ENCODE peak calls at places on chromosomes 4 and X, in ten cellular contexts. O is uterus; R is body of pancreas; N is SK-N-MC; X is RWPE2; E is CD8-positive, alpha-beta memory T cell; W is upper lobe of right lung; Q is naive thymus-derived CD4-positive, alpha-beta T cell; S is pancreas; U is lung. T is an unnamed sample.

GRCh38 chr4:119656342-119656741 is 27.7 kb upstream of the PDE5A start:
- DNase-seq in N (no peak), X (no peak), S (no peak), E (no peak), U (no peak), W (no peak), Q (no peak), O (no peak), R (no peak), T (no peak)

GRCh38 chr4:128461300-128462103 is 173.9 kb upstream of the PGRMC2 start:
- DNase-seq in Q (no peak), W (no peak), U (no peak), S (no peak), O (peak; percentile 29), R (peak; percentile 49), X (no peak), E (no peak), N (no peak), T (peak; percentile 82)

GRCh38 chr4:54482529-54482961 is 175.2 kb upstream of the KIT start:
- DNase-seq in R (no peak), X (no peak), N (no peak), O (no peak), S (no peak), U (no peak), Q (no peak), W (no peak), E (no peak), T (peak; percentile 1)

GRCh38 chr4:105145913-105146285 is 777 bp upstream of the TET2 start:
- DNase-seq in W (peak; percentile 75), X (no peak), S (no peak), E (peak; percentile 59), Q (peak; percentile 53), N (no peak), R (peak; percentile 15), U (peak; percentile 33), O (peak; percentile 24), T (no peak)

GRCh38 chr4:1332686-1333085 is 14.3 kb upstream of the UVSSA start:
- DNase-seq in U (no peak), Q (no peak), R (no peak), O (no peak), E (peak; percentile 44), N (no peak), W (no peak), X (no peak), S (no peak), T (no peak)

GRCh38 chr4:183347586-183347985 is 25.4 kb upstream of the CLDN24 start:
- DNase-seq in X (no peak), N (no peak), O (no peak), E (no peak), R (no peak), W (no peak), Q (no peak), S (no peak), U (no peak), T (peak; percentile 51)

GRCh38 chr4:6546681-6547447 is 28.1 kb upstream of the MAN2B2 start:
- DNase-seq in E (peak; percentile 59), N (peak; percentile 6), W (no peak), S (no peak), Q (peak; percentile 57), R (peak; percentile 39), O (no peak), X (no peak), U (peak; percentile 41), T (peak; percentile 80)

GRCh38 chr4:53601251-53601764 is 10.0 kb upstream of the LNX1 start:
- DNase-seq in E (no peak), W (no peak), N (no peak), U (no peak), S (peak; percentile 65), O (no peak), Q (no peak), R (peak; percentile 65), X (no peak), T (peak; percentile 29)

GRCh38 chrX:97639526-97639925 is 755.8 kb downstream of the RPA4 start:
- DNase-seq in N (no peak), R (no peak), X (no peak), W (no peak), E (no peak), S (no peak), O (no peak), U (no peak), Q (no peak), T (peak; percentile 37)

GRCh38 chr4:8228319-8229250 is 29.5 kb downstream of the SH3TC1 start:
- DNase-seq in U (peak; percentile 86), O (peak; percentile 58), W (peak; percentile 92), X (no peak), N (no peak), E (peak; percentile 85), S (peak; percentile 81), R (peak; percentile 95), Q (peak; percentile 67), T (no peak)

GRCh38 chr4:180333156-180333555 is 1910.0 kb upstream of the TENM3 start:
- DNase-seq in E (no peak), R (no peak), Q (no peak), X (no peak), U (no peak), O (no peak), W (no peak), N (no peak), S (no peak), T (no peak)

GRCh38 chr4:173685324-173685723 is 155.3 kb upstream of the HAND2 start:
- DNase-seq in W (no peak), S (no peak), R (no peak), Q (no peak), E (no peak), N (no peak), O (no peak), U (no peak), X (no peak), T (no peak)

GRCh38 chr4:8324640-8325239 is 55.2 kb downstream of the HTRA3 start:
- DNase-seq in N (no peak), S (no peak), E (no peak), W (peak; percentile 5), U (no peak), X (peak; percentile 33), O (no peak), R (no peak), Q (no peak), T (no peak)

GRCh38 chrX:119406739-119407138 is 7.6 kb downstream of the SLC25A43 start:
- DNase-seq in W (no peak), N (no peak), X (no peak), U (no peak), Q (no peak), R (no peak), S (no peak), O (no peak), E (no peak), T (no peak)

GRCh38 chrX:1330605-1331004 is 6.0 kb upstream of the IL3RA start:
- DNase-seq in N (no peak), U (no peak), O (no peak), W (no peak), Q (no peak), S (no peak), X (no peak), E (no peak), R (no peak), T (no peak)

DNA sequence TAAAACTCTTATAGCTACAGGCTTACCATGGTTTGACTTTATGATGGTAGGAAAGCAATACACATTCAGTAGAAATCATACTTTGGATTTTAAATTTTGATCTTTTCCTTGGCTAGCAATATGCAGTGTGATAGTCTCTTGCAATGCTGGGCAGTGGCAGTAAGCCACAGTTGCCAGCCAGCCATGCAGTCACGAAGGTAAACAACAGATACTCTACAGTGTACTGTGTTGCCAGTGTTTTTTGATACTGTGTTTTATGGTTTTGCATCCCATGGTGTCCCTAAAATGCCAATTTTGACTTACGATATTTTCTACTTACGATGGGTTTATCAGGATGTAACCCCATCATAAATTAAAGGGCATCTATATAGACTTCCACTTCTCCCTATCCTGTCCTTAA is 24.8 kb upstream of the KLF3 start:
- DNase-seq in O (no peak), E (no peak), U (no peak), X (no peak), W (no peak), S (no peak), R (no peak), Q (no peak), N (no peak), T (no peak)
- H3K9me3 ChIP-seq in O (no peaks in the 10 kb centered on the region), E (no peaks in the 10 kb centered on the region), U (no peaks in the 10 kb centered on the region), X (no peaks in the 10 kb centered on the region), W (no peaks in the 10 kb centered on the region), S (no peaks in the 10 kb centered on the region), R (no peaks in the 10 kb centered on the region), Q (no peaks in the 10 kb centered on the region), N (no peaks in the 10 kb centered on the region), T (no peaks in the 10 kb centered on the region)

DNA sequence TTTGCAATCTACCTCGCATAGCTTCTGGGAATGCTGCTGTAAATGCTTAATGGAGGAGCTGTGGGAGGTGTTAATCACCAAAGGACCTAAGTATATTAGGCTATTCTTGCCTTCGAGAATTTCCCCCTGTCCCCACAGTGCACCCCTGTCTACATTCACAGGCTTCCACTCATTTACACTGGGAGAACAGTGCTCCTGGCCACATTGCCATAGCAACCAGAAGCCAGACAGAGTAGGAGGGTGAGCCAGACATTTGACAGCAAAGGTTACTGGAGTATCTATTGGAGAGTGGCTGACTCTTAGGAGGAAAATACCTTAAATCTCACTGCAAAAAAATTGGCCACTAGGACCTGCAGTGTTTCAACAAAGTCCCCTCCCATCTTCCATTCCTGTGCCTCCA is 185.9 kb upstream of the PBDC1 start:
- DNase-seq in E (no peak), X (no peak), Q (no peak), W (no peak), O (no peak), N (no peak), S (no peak), U (no peak), R (no peak), T (no peak)
- H3K9me3 ChIP-seq in E (no peaks in the 10 kb centered on the region), X (no peaks in the 10 kb centered on the region), Q (no peaks in the 10 kb centered on the region), W (no peaks in the 10 kb centered on the region), O (no peaks in the 10 kb centered on the region), N (no peaks in the 10 kb centered on the region), S (no peaks in the 10 kb centered on the region), U (peaks cover 5% of the 10 kb centered on the region), R (no peaks in the 10 kb centered on the region), T (no peaks in the 10 kb centered on the region)

DNA sequence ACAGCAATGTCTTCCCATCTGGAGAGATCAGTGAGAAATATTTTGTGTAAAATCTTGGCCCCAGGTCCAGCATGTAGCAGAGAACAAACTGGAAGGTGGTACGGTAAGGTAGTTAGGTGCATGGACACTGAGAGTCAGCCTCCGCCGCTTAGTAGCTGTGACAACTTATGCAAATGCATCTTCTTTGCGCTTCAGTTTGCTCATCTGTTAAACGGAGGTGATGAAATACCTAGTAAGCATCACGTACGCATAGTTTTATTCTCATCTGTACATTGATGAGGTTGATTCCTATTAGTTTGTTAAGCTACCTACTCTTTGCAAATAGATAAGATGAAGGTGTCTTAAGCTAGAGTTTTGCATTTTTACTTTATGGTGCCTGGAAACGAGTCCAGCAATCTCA is 80.0 kb upstream of the MSX1 start:
- DNase-seq in R (no peak), Q (no peak), W (no peak), E (no peak), N (no peak), U (no peak), O (no peak), X (no peak), S (no peak), T (no peak)
- H3K9me3 ChIP-seq in R (no peaks in the 10 kb centered on the region), Q (no peaks in the 10 kb centered on the region), W (no peaks in the 10 kb centered on the region), E (no peaks in the 10 kb centered on the region), N (no peaks in the 10 kb centered on the region), U (peaks cover 9% of the 10 kb centered on the region), O (no peaks in the 10 kb centered on the region), X (no peaks in the 10 kb centered on the region), S (no peaks in the 10 kb centered on the region), T (no peaks in the 10 kb centered on the region)

DNA sequence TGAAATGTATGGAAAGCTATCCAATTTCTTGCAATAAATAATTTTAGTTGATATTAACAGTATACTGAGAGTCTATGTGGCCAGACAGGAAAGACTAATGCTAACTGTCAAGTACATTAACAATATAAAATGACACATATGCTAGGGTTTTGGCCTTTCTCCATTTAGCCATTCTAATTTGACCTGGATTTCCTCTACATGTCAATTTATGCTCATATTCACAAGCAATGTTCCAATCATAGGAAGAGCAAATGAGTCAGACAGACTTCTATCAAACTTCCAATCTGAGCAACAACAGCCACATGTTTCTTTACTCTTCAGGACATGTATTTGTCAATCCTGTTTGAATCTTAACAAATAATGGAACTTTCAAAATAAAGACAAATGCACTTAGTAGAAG is 53.6 kb downstream of the CORIN start:
- DNase-seq in Q (no peak), S (no peak), W (no peak), N (no peak), X (no peak), E (no peak), R (no peak), U (no peak), O (no peak), T (no peak)
- H3K9me3 ChIP-seq in Q (no peaks in the 10 kb centered on the region), S (no peaks in the 10 kb centered on the region), W (no peaks in the 10 kb centered on the region), N (no peaks in the 10 kb centered on the region), X (no peaks in the 10 kb centered on the region), E (no peaks in the 10 kb centered on the region), R (no peaks in the 10 kb centered on the region), U (no peaks in the 10 kb centered on the region), O (no peaks in the 10 kb centered on the region), T (no peaks in the 10 kb centered on the region)